ENCODE peak calls at places on chromosomes 6 and 20, in seven cellular contexts. V is non-pigmented ciliary epithelial cell; R is activated CD4-positive, alpha-beta T cell treated with anti-CD3 and anti-CD28 coated beads, Interleukin-2, amount 10 ng/mL, durations not matched to agents 7 days and 5 days; I is endothelial cell of umbilical vein; Q is hypothalamus; S is KG1; A is fibroblast of villous mesenchyme. T is an unnamed sample.

GRCh38 chr6:5135783-5136376 is 50.7 kb downstream of the PPP1R3G start:
- DNase-seq in Q (no peak), A (peak; percentile 52), I (peak; percentile 55), R (peak; percentile 39), V (no peak), S (no peak), T (peak; percentile 13)

GRCh38 chr6:87572860-87573259 is 16.9 kb downstream of the RARS2 start:
- DNase-seq in Q (no peak), S (no peak), R (no peak), A (no peak), I (no peak), V (no peak), T (no peak)

GRCh38 chr6:11171952-11172351 is 60.4 kb upstream of the ERVFRD-1 start:
- DNase-seq in Q (no peak), V (no peak), S (no peak), R (no peak), A (no peak), I (no peak), T (no peak)

GRCh38 chr6:93447874-93448273 is 28.5 kb upstream of the EPHA7 start:
- DNase-seq in S (no peak), V (no peak), A (no peak), I (no peak), R (no peak), Q (no peak), T (no peak)

GRCh38 chr6:160120087-160120486 is 1.5 kb upstream of the SLC22A1 start:
- DNase-seq in A (no peak), R (no peak), V (no peak), I (no peak), S (no peak), Q (no peak), T (no peak)

GRCh38 chr6:41584668-41585205 is 38.6 kb downstream of the FOXP4 start:
- DNase-seq in I (no peak), R (no peak), V (no peak), S (no peak), A (no peak), Q (no peak), T (no peak)

GRCh38 chr20:12581644-12582350 is 427.0 kb upstream of the SPTLC3 start:
- DNase-seq in Q (no peak), A (no peak), I (no peak), S (no peak), V (no peak), R (no peak), T (no peak)

GRCh38 chr6:157464653-157465535 is 83.9 kb downstream of the ZDHHC14 start:
- DNase-seq in Q (no peak), V (no peak), R (no peak), S (no peak), I (no peak), A (no peak), T (no peak)

GRCh38 chr20:39607124-39607523 is 645.0 kb downstream of the DHX35 start:
- DNase-seq in A (no peak), Q (no peak), I (no peak), R (no peak), S (no peak), V (no peak), T (no peak)